ENCODE peak calls at places on chromosomes 12 and 14, in nine cellular contexts. K is stimulated activated effector memory CD8-positive, alpha-beta T cell treated with anti-CD3 and anti-CD28 coated beads, Interleukin-12 subunit alpha, Interleukin-12 subunit beta, amount 100 ng/mL, for 72 hours; Q is frontal cortex; B is mucosa of gallbladder; N is GM04504; R is HuH-7.5; Z is M059J; M is activated CD4-positive, alpha-beta T cell treated with anti-CD3 and anti-CD28 coated beads, Interleukin-2, amount 50 U/mL, for 4 hours; D is LHCN-M2. C is an unnamed sample.
A peak's percentile ranks its signal among the peaks of the same experiment; 100 is the strongest.

GRCh38 chr12:121720762-121721161 is 8.2 kb downstream of the TMEM120B start:
- DNase-seq in K (no peak), N (no peak), Z (no peak), R (no peak), D (no peak), Q (no peak), B (no peak), M (no peak), C (no peak)

GRCh38 chr12:88419794-88420193 is 160.5 kb downstream of the KITLG start:
- DNase-seq in N (no peak), D (no peak), Z (peak; percentile 50), Q (no peak), M (no peak), R (no peak), K (no peak), B (peak; percentile 31), C (no peak)

GRCh38 chr14:34596891-34597290 is 33.1 kb downstream of the SNX6 start:
- DNase-seq in B (no peak), Q (no peak), Z (no peak), M (no peak), R (no peak), K (no peak), D (no peak), N (no peak), C (no peak)

GRCh38 chr14:85317491-85318021 is 212.4 kb upstream of the FLRT2 start:
- DNase-seq in Q (no peak), N (no peak), Z (no peak), B (no peak), K (no peak), M (no peak), D (peak; percentile 32), R (no peak), C (no peak)

GRCh38 chr12:71846322-71846940 is 6.9 kb downstream of the TBC1D15 start:
- DNase-seq in K (no peak), R (no peak), D (peak; percentile 34), N (no peak), M (no peak), B (no peak), Q (no peak), Z (peak; percentile 47), C (no peak)

GRCh38 chr14:72597834-72598233 is 296.1 kb downstream of the DPF3 start:
- DNase-seq in R (no peak), D (no peak), Q (no peak), K (no peak), M (no peak), B (no peak), N (no peak), Z (no peak), C (no peak)

GRCh38 chr12:78951746-78952532 is 87.4 kb downstream of the SYT1 start:
- DNase-seq in M (no peak), Z (peak; percentile 58), D (peak; percentile 37), N (no peak), R (no peak), B (no peak), Q (no peak), K (no peak), C (no peak)

GRCh38 chr14:93065272-93065730 is 50.4 kb downstream of the ITPK1 start:
- DNase-seq in B (no peak), D (no peak), K (no peak), N (no peak), Q (no peak), Z (no peak), M (no peak), R (no peak), C (no peak)

GRCh38 chr12:94262228-94263010 is 114.0 kb downstream of the PLXNC1 start:
- DNase-seq in B (peak; percentile 85), R (no peak), K (peak; percentile 82), M (peak; percentile 77), D (peak; percentile 86), N (peak; percentile 89), Q (peak; percentile 27), Z (peak; percentile 82), C (peak; percentile 37)

GRCh38 chr12:6333566-6333965 is 8.3 kb downstream of the TNFRSF1A start:
- DNase-seq in D (peak; percentile 88), Q (no peak), N (no peak), K (no peak), Z (peak; percentile 28), M (no peak), B (no peak), R (no peak), C (no peak)

GRCh38 chr14:103724116-103724515 is 8.5 kb downstream of the ZFYVE21 start:
- DNase-seq in K (no peak), R (no peak), M (no peak), N (no peak), Q (no peak), B (no peak), D (no peak), Z (no peak), C (no peak)

GRCh38 chr14:91866061-91866460 is 1.3 kb downstream of the TC2N start:
- DNase-seq in K (no peak), D (peak; percentile 49), Q (no peak), B (no peak), M (no peak), Z (peak; percentile 20), R (no peak), N (no peak), C (no peak)

C was measured in GM12891.